ENCODE peak calls at places on chromosomes 11 and 22, in six cellular contexts. One of them, this sample, is unnamed.

GRCh38 chr11:67302571-67303131 is 679 bp upstream of the SSH3 start:
- DNase-seq in H1: peak; percentile 84
- DNase-seq in K562: no peak
- DNase-seq in HCT116: no peak
- DNase-seq in GM12878: no peak
- DNase-seq in SK-N-SH: no peak
- DNase-seq in this sample: peak; percentile 58

GRCh38 chr22:39292561-39293074 is 26.8 kb downstream of the RPL3 start:
- DNase-seq in H1: no peak
- DNase-seq in K562: peak; percentile 86
- DNase-seq in HCT116: peak; percentile 93
- DNase-seq in GM12878: no peak
- DNase-seq in SK-N-SH: no peak
- DNase-seq in this sample: peak; percentile 77

GRCh38 chr22:38350444-38351359 is 33.5 kb upstream of the CSNK1E start:
- DNase-seq in H1: peak; percentile 55
- DNase-seq in K562: no peak
- DNase-seq in HCT116: no peak
- DNase-seq in GM12878: no peak
- DNase-seq in SK-N-SH: no peak
- DNase-seq in this sample: no peak

GRCh38 chr22:38704568-38705234 is 1.0 kb upstream of the GTPBP1 start:
- DNase-seq in H1: no peak
- DNase-seq in K562: no peak
- DNase-seq in HCT116: no peak
- DNase-seq in GM12878: no peak
- DNase-seq in SK-N-SH: no peak
- DNase-seq in this sample: no peak

GRCh38 chr11:72722050-72722748 is 30.0 kb downstream of the ARAP1 start:
- DNase-seq in H1: peak; percentile 86
- DNase-seq in K562: peak; percentile 88
- DNase-seq in HCT116: peak; percentile 81
- DNase-seq in GM12878: no peak
- DNase-seq in SK-N-SH: peak; percentile 92
- DNase-seq in this sample: peak; percentile 97

GRCh38 chr11:34284836-34285235 is 73.0 kb downstream of the ABTB2 start:
- DNase-seq in H1: no peak
- DNase-seq in K562: no peak
- DNase-seq in HCT116: no peak
- DNase-seq in GM12878: no peak
- DNase-seq in SK-N-SH: peak; percentile 56
- DNase-seq in this sample: no peak

GRCh38 chr11:77619576-77620198 is 17.9 kb downstream of the CLNS1A start:
- DNase-seq in H1: no peak
- DNase-seq in K562: no peak
- DNase-seq in HCT116: peak; percentile 44
- DNase-seq in GM12878: peak; percentile 28
- DNase-seq in SK-N-SH: no peak
- DNase-seq in this sample: peak; percentile 82

GRCh38 chr11:2094354-2095197 is 44.6 kb downstream of the IGF2 start:
- DNase-seq in H1: no peak
- DNase-seq in K562: no peak
- DNase-seq in HCT116: no peak
- DNase-seq in GM12878: no peak
- DNase-seq in SK-N-SH: no peak
- DNase-seq in this sample: no peak

GRCh38 chr22:36879775-36880174 is 19.0 kb downstream of the NCF4 start:
- DNase-seq in H1: no peak
- DNase-seq in K562: no peak
- DNase-seq in HCT116: no peak
- DNase-seq in GM12878: no peak
- DNase-seq in SK-N-SH: no peak
- DNase-seq in this sample: no peak

GRCh38 chr11:125626381-125626950 is 1.5 kb downstream of the CHEK1 start:
- DNase-seq in H1: no peak
- DNase-seq in K562: no peak
- DNase-seq in HCT116: no peak
- DNase-seq in GM12878: peak; percentile 36
- DNase-seq in SK-N-SH: no peak
- DNase-seq in this sample: peak; percentile 46

GRCh38 chr11:3135491-3136440 is 29.3 kb downstream of the OSBPL5 start:
- DNase-seq in H1: no peak
- DNase-seq in K562: no peak
- DNase-seq in HCT116: no peak
- DNase-seq in GM12878: no peak
- DNase-seq in SK-N-SH: no peak
- DNase-seq in this sample: no peak

GRCh38 chr11:131229221-131229620 is 141.2 kb upstream of the NTM start:
- DNase-seq in H1: no peak
- DNase-seq in K562: no peak
- DNase-seq in HCT116: no peak
- DNase-seq in GM12878: no peak
- DNase-seq in SK-N-SH: no peak
- DNase-seq in this sample: no peak

GRCh38 chr11:215581-216037 is 8.1 kb downstream of the RIC8A start:
- DNase-seq in H1: no peak
- DNase-seq in K562: no peak
- DNase-seq in HCT116: no peak
- DNase-seq in GM12878: no peak
- DNase-seq in SK-N-SH: no peak
- DNase-seq in this sample: no peak

GRCh38 chr11:9386086-9386485 is 1.6 kb downstream of the IPO7 start:
- DNase-seq in H1: no peak
- DNase-seq in K562: no peak
- DNase-seq in HCT116: no peak
- DNase-seq in GM12878: no peak
- DNase-seq in SK-N-SH: no peak
- DNase-seq in this sample: no peak

GRCh38 chr11:122309262-122309925 is 193.4 kb upstream of the BLID start:
- DNase-seq in H1: no peak
- DNase-seq in K562: no peak
- DNase-seq in HCT116: no peak
- DNase-seq in GM12878: no peak
- DNase-seq in SK-N-SH: no peak
- DNase-seq in this sample: no peak

GRCh38 chr22:31489632-31490495 is at the start of gene EIF4ENIF1:
- DNase-seq in H1: peak; percentile 83
- DNase-seq in K562: peak; percentile 90
- DNase-seq in HCT116: peak; percentile 46
- DNase-seq in GM12878: no peak
- DNase-seq in SK-N-SH: peak; percentile 99
- DNase-seq in this sample: peak; percentile 88

GRCh38 chr22:20781272-20781990 is 7.5 kb downstream of the SERPIND1 start:
- DNase-seq in H1: no peak
- DNase-seq in K562: no peak
- DNase-seq in HCT116: no peak
- DNase-seq in GM12878: no peak
- DNase-seq in SK-N-SH: no peak
- DNase-seq in this sample: no peak

GRCh38 chr11:82960000-82960778 is 58.7 kb downstream of the DDIAS start:
- DNase-seq in H1: no peak
- DNase-seq in K562: no peak
- DNase-seq in HCT116: no peak
- DNase-seq in GM12878: peak; percentile 65
- DNase-seq in SK-N-SH: no peak
- DNase-seq in this sample: no peak

GRCh38 chr11:17861036-17861755 is 126.6 kb downstream of the KCNC1 start:
- DNase-seq in H1: no peak
- DNase-seq in K562: no peak
- DNase-seq in HCT116: no peak
- DNase-seq in GM12878: no peak
- DNase-seq in SK-N-SH: no peak
- DNase-seq in this sample: no peak

GRCh38 chr22:17501679-17502285 is 61.5 kb upstream of the SLC25A18 start:
- DNase-seq in H1: no peak
- DNase-seq in K562: peak; percentile 57
- DNase-seq in HCT116: peak; percentile 69
- DNase-seq in GM12878: peak; percentile 57
- DNase-seq in SK-N-SH: peak; percentile 69
- DNase-seq in this sample: peak; percentile 80

GRCh38 chr11:111954154-111954553 is 17.0 kb downstream of the DIXDC1 start:
- DNase-seq in H1: no peak
- DNase-seq in K562: no peak
- DNase-seq in HCT116: no peak
- DNase-seq in GM12878: no peak
- DNase-seq in SK-N-SH: no peak
- DNase-seq in this sample: no peak

GRCh38 chr11:114304065-114304464 is 7.9 kb downstream of the NNMT start:
- DNase-seq in H1: no peak
- DNase-seq in K562: no peak
- DNase-seq in HCT116: no peak
- DNase-seq in GM12878: no peak
- DNase-seq in SK-N-SH: no peak
- DNase-seq in this sample: no peak

GRCh38 chr22:42820075-42820763 is 36.9 kb downstream of the ARFGAP3 start:
- DNase-seq in H1: no peak
- DNase-seq in K562: peak; percentile 28
- DNase-seq in HCT116: no peak
- DNase-seq in GM12878: no peak
- DNase-seq in SK-N-SH: no peak
- DNase-seq in this sample: peak; percentile 64

GRCh38 chr22:21981874-21982273 is 713 bp downstream of the TOP3B start:
- DNase-seq in H1: no peak
- DNase-seq in K562: no peak
- DNase-seq in HCT116: no peak
- DNase-seq in GM12878: no peak
- DNase-seq in SK-N-SH: no peak
- DNase-seq in this sample: no peak

GRCh38 chr11:74683279-74683871 is 47.9 kb downstream of the CHRDL2 start:
- DNase-seq in H1: peak; percentile 75
- DNase-seq in K562: no peak
- DNase-seq in HCT116: no peak
- DNase-seq in GM12878: no peak
- DNase-seq in SK-N-SH: peak; percentile 87
- DNase-seq in this sample: no peak

GRCh38 chr11:87399341-87399740 is 361.6 kb downstream of the TMEM135 start:
- DNase-seq in H1: no peak
- DNase-seq in K562: no peak
- DNase-seq in HCT116: no peak
- DNase-seq in GM12878: no peak
- DNase-seq in SK-N-SH: no peak
- DNase-seq in this sample: no peak

GRCh38 chr11:67374571-67375276 is 1.3 kb upstream of the CLCF1 start:
- DNase-seq in H1: peak; percentile 63
- DNase-seq in K562: no peak
- DNase-seq in HCT116: no peak
- DNase-seq in GM12878: no peak
- DNase-seq in SK-N-SH: no peak
- DNase-seq in this sample: no peak

DNA sequence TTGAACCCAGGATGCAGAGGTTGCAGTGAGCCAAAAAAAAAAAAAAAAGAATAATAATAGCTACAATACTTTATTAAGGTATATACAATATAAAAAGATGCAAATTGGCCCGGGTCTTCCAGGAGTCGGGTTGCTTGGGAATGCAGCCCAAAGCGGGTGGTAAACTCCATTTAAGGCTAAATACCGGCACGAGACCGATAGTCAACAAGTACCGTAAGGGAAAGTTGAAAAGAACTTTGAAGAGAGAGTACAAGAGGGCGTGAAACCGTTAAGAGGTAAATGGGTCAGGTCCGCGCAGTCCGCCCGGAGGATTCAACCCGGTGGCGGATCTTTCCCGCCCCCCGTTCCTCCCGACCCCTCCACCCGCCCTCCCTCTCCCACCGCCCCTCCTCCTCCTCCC is 143.3 kb downstream of the DLG2 start:
- DNase-seq in H1: no peak
- DNase-seq in K562: no peak
- DNase-seq in HCT116: no peak
- DNase-seq in GM12878: no peak
- DNase-seq in SK-N-SH: no peak
- DNase-seq in this sample: no peak
- TF ChIP-seq JUND in H1: no peak
- TF ChIP-seq JUND in K562: no peak
- TF ChIP-seq JUND in HCT116: no peak
- TF ChIP-seq JUND in GM12878: no peak
- TF ChIP-seq JUND in SK-N-SH: no peak
- TF ChIP-seq JUND in this sample: no peak

GRCh38 chr22:23401111-23401909 is 178.8 kb downstream of the IGLL1 start:
- DNase-seq in H1: no peak
- DNase-seq in K562: no peak
- DNase-seq in HCT116: no peak
- DNase-seq in GM12878: no peak
- DNase-seq in SK-N-SH: no peak
- DNase-seq in this sample: no peak
- TF ChIP-seq JUND in H1: no peak
- TF ChIP-seq JUND in K562: no peak
- TF ChIP-seq JUND in HCT116: no peak
- TF ChIP-seq JUND in GM12878: no peak
- TF ChIP-seq JUND in SK-N-SH: peak; percentile 38
- TF ChIP-seq JUND in this sample: no peak

DNA sequence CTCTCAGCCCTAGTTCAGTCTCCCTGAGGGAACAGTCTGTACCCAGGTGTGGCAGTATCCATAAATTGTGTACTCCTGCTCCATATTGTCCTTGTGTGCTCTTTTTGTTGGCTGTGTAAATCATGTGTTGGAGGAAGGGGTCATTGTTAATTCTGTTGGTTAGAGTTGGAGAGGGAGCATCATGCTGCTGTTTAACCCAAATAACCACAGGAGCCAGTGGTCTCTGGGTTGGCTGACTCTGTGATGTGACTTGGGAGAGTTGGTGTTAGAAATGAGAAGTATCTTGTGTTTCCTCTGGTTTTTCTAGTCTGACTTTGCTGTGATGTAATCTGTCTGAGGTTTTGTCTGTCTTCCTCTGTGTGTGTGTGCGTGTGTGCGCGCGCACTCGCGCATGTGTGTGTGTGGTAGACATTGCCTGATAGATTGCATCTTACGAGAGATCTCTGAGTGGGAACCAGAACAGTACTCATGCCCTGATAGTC is 30.5 kb downstream of the CTNND1 start:
- DNase-seq in H1: no peak
- DNase-seq in K562: no peak
- DNase-seq in HCT116: no peak
- DNase-seq in GM12878: peak; percentile 93
- DNase-seq in SK-N-SH: no peak
- DNase-seq in this sample: no peak
- TF ChIP-seq JUND in H1: no peak
- TF ChIP-seq JUND in K562: peak; percentile 59
- TF ChIP-seq JUND in HCT116: no peak
- TF ChIP-seq JUND in GM12878: no peak
- TF ChIP-seq JUND in SK-N-SH: no peak
- TF ChIP-seq JUND in this sample: no peak

GRCh38 chr22:46995501-46996360 is 233.3 kb downstream of the TBC1D22A start:
- DNase-seq in H1: no peak
- DNase-seq in K562: no peak
- DNase-seq in HCT116: no peak
- DNase-seq in GM12878: no peak
- DNase-seq in SK-N-SH: no peak
- DNase-seq in this sample: no peak

GRCh38 chr22:46994983-46995382 is 232.5 kb downstream of the TBC1D22A start:
- DNase-seq in H1: no peak
- DNase-seq in K562: no peak
- DNase-seq in HCT116: no peak
- DNase-seq in GM12878: no peak
- DNase-seq in SK-N-SH: no peak
- DNase-seq in this sample: no peak

GRCh38 chr22:46992121-46992731 is 229.8 kb downstream of the TBC1D22A start:
- DNase-seq in H1: no peak
- DNase-seq in K562: no peak
- DNase-seq in HCT116: no peak
- DNase-seq in GM12878: no peak
- DNase-seq in SK-N-SH: no peak
- DNase-seq in this sample: no peak

GRCh38 chr22:46993626-46994025 is 231.2 kb downstream of the TBC1D22A start:
- DNase-seq in H1: no peak
- DNase-seq in K562: no peak
- DNase-seq in HCT116: no peak
- DNase-seq in GM12878: no peak
- DNase-seq in SK-N-SH: no peak
- DNase-seq in this sample: no peak

GRCh38 chr22:46994265-46994664 is 231.8 kb downstream of the TBC1D22A start:
- DNase-seq in H1: no peak
- DNase-seq in K562: no peak
- DNase-seq in HCT116: no peak
- DNase-seq in GM12878: no peak
- DNase-seq in SK-N-SH: no peak
- DNase-seq in this sample: no peak
- TF ChIP-seq JUND in H1: no peak
- TF ChIP-seq JUND in K562: no peak
- TF ChIP-seq JUND in HCT116: no peak
- TF ChIP-seq JUND in GM12878: no peak
- TF ChIP-seq JUND in SK-N-SH: no peak
- TF ChIP-seq JUND in this sample: no peak

This sample was measured in T47D.